ENCODE peak calls at places on chromosomes 2 and 18, in five cellular contexts. O is foreskin keratinocyte; B is neural crest cell; J is AG04450; P is activated naive CD4-positive, alpha-beta T cell treated with anti-CD3 and anti-CD28 coated beads, Interleukin-2, amount 50 U/mL, for 72 hours. R is an unnamed sample.

GRCh38 chr18:29779096-29779495 is 1263.4 kb downstream of the DSC3 start:
- DNase-seq in P (no peak), J (no peak), B (no peak), O (no peak), R (no peak)

GRCh38 chr2:81093031-81093430 is 788.5 kb upstream of the LRRTM1 start:
- DNase-seq in O (no peak), P (no peak), B (no peak), J (no peak), R (no peak)

GRCh38 chr2:58131191-58132011 is 84.8 kb downstream of the VRK2 start:
- DNase-seq in O (no peak), P (no peak), B (no peak), J (no peak), R (no peak)

GRCh38 chr18:55477537-55478300 is 110.3 kb downstream of the TCF4 start:
- DNase-seq in O (peak), B (no peak), J (no peak), P (no peak), R (no peak)

GRCh38 chr2:27545348-27546141 is 37.3 kb upstream of the ZNF512 start:
- DNase-seq in O (peak), P (no peak), B (no peak), J (no peak), R (no peak)

GRCh38 chr2:168454737-168455691 is 1.1 kb upstream of the CERS6 start:
- DNase-seq in P (no peak), O (no peak), B (no peak), J (no peak), R (no peak)

GRCh38 chr2:7325186-7325585 is 408.0 kb downstream of the RNF144A start:
- DNase-seq in B (no peak), J (no peak), O (no peak), P (no peak), R (no peak)

GRCh38 chr2:42386684-42387083 is 25.7 kb upstream of the COX7A2L start:
- DNase-seq in B (no peak), J (no peak), P (no peak), O (no peak), R (no peak)

GRCh38 chr2:108919571-108920373 is 69.2 kb downstream of the EDAR start:
- DNase-seq in B (no peak), J (no peak), P (no peak), O (no peak), R (no peak)

GRCh38 chr2:161136696-161137324 is 23.4 kb upstream of the TANK start:
- DNase-seq in P (peak), B (no peak), J (peak), O (no peak), R (no peak)

GRCh38 chr18:48838921-48839818 is 111.6 kb downstream of the SMAD7 start:
- DNase-seq in J (no peak), B (no peak), P (no peak), O (peak), R (no peak)

GRCh38 chr18:629303-630150 is 27.9 kb upstream of the TYMS start:
- DNase-seq in J (no peak), B (no peak), P (no peak), O (no peak), R (no peak)

GRCh38 chr2:62475172-62476011 is 30.6 kb downstream of the TMEM17 start:
- DNase-seq in O (no peak), P (no peak), B (no peak), J (no peak), R (no peak)

GRCh38 chr2:217905395-217905794 is 97.4 kb downstream of the TNS1 start:
- DNase-seq in J (no peak), P (no peak), O (no peak), B (no peak), R (no peak)

GRCh38 chr2:36515538-36515937 is 82.4 kb downstream of the FEZ2 start:
- DNase-seq in B (no peak), O (no peak), J (no peak), P (no peak), R (no peak)